ENCODE peak calls at places on chromosomes 7 and 10, in seven cellular contexts. W is HCT116, L is H1, D is SK-N-SH, O is K562, F is GM12878, U is HepG2. N is an unnamed sample.

GRCh38 chr10:86385806-86386205 is 19.2 kb upstream of the GRID1 start:
- DNase-seq in L (no peak), U (no peak), F (no peak), W (peak), O (no peak), D (no peak), N (no peak)

GRCh38 chr7:101673951-101674350 is 44.9 kb upstream of the MYL10 start:
- DNase-seq in O (no peak), L (no peak), D (no peak), U (no peak), F (no peak), W (no peak), N (no peak)

GRCh38 chr7:96786261-96786997 is 76.8 kb upstream of the SEM1 start:
- DNase-seq in L (peak), O (no peak), W (no peak), F (no peak), U (no peak), D (peak), N (no peak)

GRCh38 chr7:102426268-102427031 is 6.9 kb upstream of the ORAI2 start:
- DNase-seq in F (peak), W (no peak), U (no peak), L (no peak), O (no peak), D (no peak), N (no peak)

GRCh38 chr10:5737352-5737751 is 52.7 kb downstream of the TASOR2 start:
- DNase-seq in F (no peak), D (no peak), W (no peak), L (no peak), U (no peak), O (no peak), N (no peak)

GRCh38 chr10:83045731-83046130 is 1093.6 kb upstream of the GHITM start:
- DNase-seq in L (no peak), D (no peak), U (no peak), F (no peak), O (no peak), W (no peak), N (no peak)

GRCh38 chr10:5549462-5550249 is 24.9 kb downstream of the CALML3 start:
- DNase-seq in W (no peak), L (no peak), D (no peak), O (no peak), F (no peak), U (no peak), N (no peak)

GRCh38 chr7:36084485-36085091 is 68.5 kb upstream of the EEPD1 start:
- DNase-seq in L (peak), U (peak), W (peak), D (peak), F (no peak), O (peak), N (peak)

GRCh38 chr7:25565949-25566348 is 337.7 kb upstream of the NPVF start:
- DNase-seq in W (peak), O (peak), F (no peak), D (peak), U (peak), L (peak), N (peak)

GRCh38 chr10:123424537-123424936 is 241.6 kb upstream of the GPR26 start:
- DNase-seq in O (no peak), D (no peak), U (no peak), L (no peak), F (no peak), W (no peak), N (no peak)

GRCh38 chr7:42770106-42770505 is 141.8 kb downstream of the C7orf25 start:
- DNase-seq in F (no peak), D (no peak), O (no peak), L (no peak), U (no peak), W (no peak), N (no peak)

GRCh38 chr7:40763319-40764287 is 628.8 kb downstream of the SUGCT start:
- DNase-seq in L (no peak), U (no peak), O (no peak), D (peak), F (no peak), W (no peak), N (no peak)
- TF ChIP-seq JUND in L (no peak), U (no peak), O (no peak), D (no peak), F (no peak), W (no peak), N (no peak)

GRCh38 chr7:64996305-64996704 is 5.5 kb upstream of the ZNF117 start:
- DNase-seq in L (no peak), U (no peak), W (no peak), F (no peak), D (no peak), O (no peak), N (no peak)

GRCh38 chr7:64997164-64997908 is 6.5 kb upstream of the ZNF117 start:
- DNase-seq in W (no peak), F (no peak), L (no peak), O (no peak), D (no peak), U (no peak), N (no peak)

GRCh38 chr7:64990936-64991335 is at the start of gene ZNF117:
- DNase-seq in W (no peak), D (no peak), U (no peak), L (no peak), O (no peak), F (no peak), N (no peak)

GRCh38 chr7:64992971-64993370 is 2.1 kb upstream of the ZNF117 start:
- DNase-seq in U (no peak), L (no peak), D (no peak), W (no peak), O (no peak), F (no peak), N (no peak)

DNA sequence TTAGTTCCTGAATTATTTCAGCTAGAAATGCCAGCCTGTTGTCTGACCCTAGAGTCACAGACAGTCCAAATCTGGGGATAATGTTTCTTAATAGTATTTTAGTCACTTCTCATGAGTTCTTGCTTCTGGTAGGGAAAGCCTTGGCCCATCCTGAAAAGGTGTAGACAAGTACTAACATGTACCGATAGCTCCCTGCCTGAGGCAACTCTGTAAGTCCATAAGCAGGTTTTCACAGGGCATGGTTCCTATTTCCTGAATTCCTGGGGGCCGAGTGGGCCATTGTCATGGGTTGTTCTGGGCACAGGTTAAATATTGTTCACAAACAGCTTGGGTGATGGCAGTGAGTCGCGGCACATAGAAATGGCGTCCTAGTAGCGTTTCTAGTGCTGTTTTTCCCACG is 3.1 kb upstream of the ZNF117 start:
- DNase-seq in O (no peak), W (no peak), L (no peak), U (no peak), F (no peak), D (no peak), N (no peak)
- TF ChIP-seq JUND in O (no peak), W (no peak), L (no peak), U (no peak), F (no peak), D (no peak), N (no peak)

DNA sequence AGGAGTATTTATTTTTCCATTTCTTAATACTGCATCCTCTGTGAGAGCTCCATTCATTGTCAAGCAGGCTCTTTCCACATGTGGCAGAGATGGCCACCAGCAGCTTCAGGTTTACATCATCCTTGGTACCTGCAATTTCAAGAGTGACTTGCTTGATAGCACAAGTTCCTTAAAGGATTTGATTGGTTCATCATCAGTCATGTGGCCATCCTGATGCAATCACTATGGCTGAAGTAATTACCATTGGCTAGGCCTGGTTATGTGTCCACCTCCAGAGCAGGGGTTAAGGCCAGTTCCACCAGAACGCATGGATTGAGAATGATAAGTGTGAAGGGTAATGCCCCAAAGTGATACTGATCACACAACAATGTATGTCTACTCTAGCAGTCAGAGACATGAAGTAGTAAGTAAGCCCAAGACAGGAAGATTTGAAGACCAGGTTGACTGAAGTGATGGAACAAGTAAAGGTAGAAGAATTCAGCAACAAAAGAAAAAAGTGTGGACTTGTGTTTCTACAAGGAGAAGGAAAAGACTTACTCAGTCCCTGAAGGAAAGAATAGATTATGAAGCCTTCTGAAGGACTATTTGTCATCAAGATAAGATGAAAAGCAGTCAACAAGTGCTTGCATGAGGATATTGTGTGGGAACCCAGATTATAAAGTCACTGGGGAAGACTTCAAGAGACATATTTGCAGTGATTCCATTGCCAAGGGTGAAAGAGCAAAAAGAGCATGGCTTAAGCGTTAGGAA is 26.4 kb upstream of the PRKAR2B start:
- DNase-seq in U (no peak), D (no peak), L (no peak), W (no peak), O (peak), F (no peak), N (no peak)
- TF ChIP-seq JUND in U (no peak), D (no peak), L (no peak), W (no peak), O (peak), F (no peak), N (no peak)

GRCh38 chr10:54613162-54613561 is 187.9 kb downstream of the PCDH15 start:
- DNase-seq in F (no peak), L (no peak), W (no peak), O (no peak), U (no peak), D (no peak), N (no peak)

DNA sequence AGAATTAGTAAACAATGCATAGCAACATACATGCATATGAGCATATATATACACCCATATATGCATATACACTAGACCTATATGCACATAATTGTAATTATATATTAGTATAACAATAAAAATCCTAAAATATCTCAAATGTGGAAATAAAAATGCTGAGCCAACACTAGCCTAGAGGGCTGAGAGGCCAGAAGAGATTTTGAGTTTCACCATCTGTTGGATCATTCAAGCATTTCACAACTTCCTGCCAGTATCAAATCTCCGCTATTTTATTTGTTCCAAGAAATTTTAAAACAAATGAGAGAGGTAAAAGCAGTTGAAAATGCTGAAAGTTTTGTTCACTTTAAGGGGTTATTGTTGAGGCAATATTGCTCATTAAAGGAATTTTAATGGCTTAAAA is 187.0 kb downstream of the PCDH15 start:
- DNase-seq in D (no peak), F (no peak), L (no peak), W (no peak), U (no peak), O (no peak), N (no peak)
- TF ChIP-seq JUND in D (no peak), F (no peak), L (no peak), W (no peak), U (no peak), O (no peak), N (no peak)

GRCh38 chr10:102409604-102410426 is 8.8 kb downstream of the PSD start:
- DNase-seq in O (no peak), D (peak), F (no peak), U (no peak), L (no peak), W (no peak), N (no peak)
- TF ChIP-seq JUND in O (no peak), D (no peak), F (no peak), U (no peak), L (no peak), W (no peak), N (no peak)

GRCh38 chr10:114915294-114915693 is 22.7 kb upstream of the TRUB1 start:
- DNase-seq in D (no peak), U (no peak), W (no peak), O (no peak), F (no peak), L (no peak), N (no peak)

GRCh38 chr10:114916653-114917052 is 21.3 kb upstream of the TRUB1 start:
- DNase-seq in U (no peak), D (no peak), W (no peak), L (no peak), F (no peak), O (no peak), N (no peak)

GRCh38 chr10:114920459-114920858 is 17.5 kb upstream of the TRUB1 start:
- DNase-seq in W (no peak), O (no peak), U (no peak), L (no peak), D (no peak), F (no peak), N (no peak)

GRCh38 chr10:114917459-114917858 is 20.5 kb upstream of the TRUB1 start:
- DNase-seq in O (no peak), L (no peak), U (no peak), D (no peak), F (no peak), W (no peak), N (no peak)

DNA sequence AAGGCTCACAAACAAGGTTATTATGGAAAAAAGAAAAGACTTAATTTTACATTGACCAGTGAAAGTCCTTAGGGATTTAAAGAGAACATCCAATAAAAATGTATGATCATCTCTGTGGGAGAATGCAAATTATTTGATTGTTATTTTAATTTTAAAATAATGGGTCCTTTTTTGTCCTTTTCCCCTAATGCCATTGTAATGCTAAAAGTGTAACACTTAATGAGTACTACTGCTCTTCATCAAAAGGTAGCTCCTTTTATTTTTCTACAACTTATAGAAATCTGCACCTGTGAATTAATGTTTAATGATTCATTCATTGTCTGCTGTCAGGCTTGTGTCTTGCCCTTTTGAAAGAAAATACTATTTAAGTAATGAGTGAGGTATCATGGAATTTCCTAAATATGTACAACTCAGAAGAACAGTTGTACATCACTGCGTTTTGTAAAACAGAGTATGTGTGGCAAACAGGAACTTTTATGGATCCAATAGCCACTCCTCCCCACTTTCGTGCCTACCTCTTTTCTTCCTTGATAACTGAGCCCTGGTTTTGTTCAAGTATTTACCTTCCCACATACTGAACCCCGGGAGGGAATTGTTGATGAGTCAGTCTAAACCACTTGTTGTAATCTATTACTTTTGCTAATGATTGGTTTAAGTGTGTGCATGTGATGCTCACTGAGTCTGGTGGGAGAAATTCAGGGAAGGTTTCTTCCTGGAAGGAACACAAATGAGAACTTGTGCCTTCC is 19.9 kb upstream of the TRUB1 start:
- DNase-seq in O (no peak), W (no peak), L (no peak), D (no peak), U (no peak), F (no peak), N (no peak)
- TF ChIP-seq JUND in O (no peak), W (no peak), L (peak), D (no peak), U (no peak), F (no peak), N (no peak)

DNA sequence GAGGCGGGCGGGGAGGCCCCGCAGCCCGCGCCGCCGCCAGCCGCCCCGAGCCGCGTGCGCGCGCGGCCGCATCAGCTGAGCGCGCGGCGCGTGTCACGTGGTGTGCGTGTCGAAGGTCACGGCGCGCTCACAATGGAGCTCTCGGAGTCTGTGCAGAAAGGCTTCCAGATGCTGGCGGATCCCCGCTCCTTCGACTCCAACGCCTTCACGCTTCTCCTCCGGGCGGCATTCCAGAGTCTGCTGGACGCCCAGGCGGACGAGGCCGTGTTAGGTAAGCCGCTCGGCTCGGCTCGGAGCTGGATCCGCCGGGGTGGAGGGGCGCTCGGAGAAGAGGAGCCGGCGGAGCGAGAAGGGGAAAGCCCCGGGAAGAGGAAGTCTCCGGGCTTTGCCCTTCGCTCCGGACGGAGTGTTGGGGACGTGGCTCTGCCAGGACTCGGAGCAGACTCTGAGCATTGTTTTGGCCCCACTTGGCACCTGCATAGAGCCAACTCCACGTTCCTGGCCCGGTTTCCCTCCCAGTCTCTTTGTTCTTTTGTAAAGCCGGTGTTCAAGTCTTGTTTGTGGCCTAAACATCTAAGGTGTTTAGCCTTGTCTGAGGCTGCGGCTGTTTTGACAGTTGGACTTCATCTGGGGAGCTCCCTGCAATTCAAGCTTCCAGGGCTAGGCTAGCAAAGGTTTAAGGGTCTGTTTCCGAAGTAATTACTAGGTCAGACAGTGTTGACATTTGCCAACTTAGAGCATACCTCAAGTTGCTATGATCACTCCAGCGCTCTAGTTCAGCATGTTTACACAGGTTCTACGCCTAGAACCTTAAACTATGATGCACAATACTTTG is at the start of gene COMMD3:
- DNase-seq in U (peak), W (no peak), F (peak), D (peak), O (peak), L (no peak), N (peak)
- TF ChIP-seq JUND in U (no peak), W (no peak), F (no peak), D (no peak), O (no peak), L (no peak), N (no peak)

GRCh38 chr7:141161959-141162547 is 88.2 kb downstream of the TMEM178B start:
- DNase-seq in W (no peak), D (no peak), L (no peak), F (no peak), U (no peak), O (no peak), N (no peak)
- TF ChIP-seq JUND in W (no peak), D (no peak), L (no peak), F (no peak), U (no peak), O (no peak), N (no peak)

DNA sequence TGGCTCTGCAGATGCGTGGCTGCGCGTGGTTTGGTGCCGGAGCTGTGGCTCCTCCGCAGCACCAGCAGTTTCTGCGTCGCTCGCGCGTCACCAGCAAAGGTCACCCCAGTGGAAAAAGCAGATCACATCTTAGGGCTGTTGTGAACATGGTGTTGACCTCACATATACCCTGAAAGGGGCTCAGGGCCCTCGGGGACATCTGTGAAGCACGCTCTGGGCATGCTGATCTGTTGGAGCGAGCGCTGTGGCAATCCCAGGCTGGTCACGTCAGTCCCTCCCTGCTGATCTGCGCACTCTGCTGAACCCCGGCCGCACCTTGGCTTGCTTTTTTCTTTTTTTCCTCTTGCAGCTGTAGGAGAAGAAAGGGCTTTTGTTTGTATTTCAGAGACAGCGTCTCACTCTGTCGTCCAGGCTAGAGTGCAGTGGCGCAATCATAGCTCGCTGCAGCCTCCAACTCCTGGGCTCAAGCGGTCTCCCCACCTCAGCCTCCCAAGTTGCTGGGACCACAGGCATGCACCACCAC is 33.3 kb upstream of the AP5Z1 start:
- DNase-seq in D (no peak), U (peak), F (no peak), W (no peak), O (no peak), L (no peak), N (no peak)
- TF ChIP-seq JUND in D (no peak), U (no peak), F (no peak), W (no peak), O (no peak), L (no peak), N (no peak)

N was measured in T47D.